ENCODE peak calls at places on chromosomes 16 and 17, in five cellular contexts. One of them, this sample, is unnamed.

GRCh38 chr16:70254095-70254964 is 2.6 kb upstream of the EXOSC6 start:
- DNase-seq in WTC11: no peak
- DNase-seq in HFFc6: no peak
- DNase-seq in lower lobe of right lung: no peak
- DNase-seq in keratinocyte: no peak
- DNase-seq in this sample: no peak

GRCh38 chr17:74147436-74147835 is 56.0 kb upstream of the RPL38 start:
- DNase-seq in WTC11: no peak
- DNase-seq in HFFc6: no peak
- DNase-seq in lower lobe of right lung: no peak
- DNase-seq in keratinocyte: no peak
- DNase-seq in this sample: no peak

GRCh38 chr17:76384222-76384986 is at the start of gene SPHK1:
- DNase-seq in WTC11: peak
- DNase-seq in HFFc6: peak
- DNase-seq in lower lobe of right lung: peak
- DNase-seq in keratinocyte: no peak
- DNase-seq in this sample: no peak

GRCh38 chr16:3819741-3820724 is 60.5 kb downstream of the CREBBP start:
- DNase-seq in WTC11: no peak
- DNase-seq in HFFc6: peak
- DNase-seq in lower lobe of right lung: no peak
- DNase-seq in keratinocyte: peak
- DNase-seq in this sample: no peak

GRCh38 chr16:20385844-20386832 is 18.4 kb downstream of the PDILT start:
- DNase-seq in WTC11: peak
- DNase-seq in HFFc6: peak
- DNase-seq in lower lobe of right lung: peak
- DNase-seq in keratinocyte: no peak
- DNase-seq in this sample: peak

GRCh38 chr16:21277045-21277926 is 804 bp downstream of the CRYM start:
- DNase-seq in WTC11: no peak
- DNase-seq in HFFc6: no peak
- DNase-seq in lower lobe of right lung: no peak
- DNase-seq in keratinocyte: no peak
- DNase-seq in this sample: no peak

GRCh38 chr16:74999683-75000480 is 1.1 kb downstream of the ZNRF1 start:
- DNase-seq in WTC11: peak
- DNase-seq in HFFc6: peak
- DNase-seq in lower lobe of right lung: peak
- DNase-seq in keratinocyte: no peak
- DNase-seq in this sample: peak

GRCh38 chr16:19130385-19130784 is 16.6 kb downstream of the ITPRIPL2 start:
- DNase-seq in WTC11: no peak
- DNase-seq in HFFc6: no peak
- DNase-seq in lower lobe of right lung: no peak
- DNase-seq in keratinocyte: no peak
- DNase-seq in this sample: no peak

GRCh38 chr16:19236561-19236960 is 49.0 kb upstream of the CLEC19A start:
- DNase-seq in WTC11: no peak
- DNase-seq in HFFc6: no peak
- DNase-seq in lower lobe of right lung: no peak
- DNase-seq in keratinocyte: no peak
- DNase-seq in this sample: no peak

GRCh38 chr17:40695874-40696472 is 7.6 kb downstream of the KRT24 start:
- DNase-seq in WTC11: no peak
- DNase-seq in HFFc6: no peak
- DNase-seq in lower lobe of right lung: no peak
- DNase-seq in keratinocyte: no peak
- DNase-seq in this sample: no peak

GRCh38 chr16:48347191-48347860 is 37.9 kb downstream of the SIAH1 start:
- DNase-seq in WTC11: no peak
- DNase-seq in HFFc6: no peak
- DNase-seq in lower lobe of right lung: no peak
- DNase-seq in keratinocyte: no peak
- DNase-seq in this sample: no peak

GRCh38 chr16:81478876-81479496 is 34.4 kb downstream of the CMIP start:
- DNase-seq in WTC11: no peak
- DNase-seq in HFFc6: no peak
- DNase-seq in lower lobe of right lung: peak
- DNase-seq in keratinocyte: no peak
- DNase-seq in this sample: peak

GRCh38 chr17:56966277-56966676 is 5.4 kb upstream of the COIL start:
- DNase-seq in WTC11: no peak
- DNase-seq in HFFc6: no peak
- DNase-seq in lower lobe of right lung: no peak
- DNase-seq in keratinocyte: no peak
- DNase-seq in this sample: no peak

GRCh38 chr17:44350733-44351226 is 5.7 kb downstream of the GRN start:
- DNase-seq in WTC11: peak
- DNase-seq in HFFc6: peak
- DNase-seq in lower lobe of right lung: peak
- DNase-seq in keratinocyte: no peak
- DNase-seq in this sample: peak

GRCh38 chr17:37699285-37699973 is 45.4 kb downstream of the HNF1B start:
- DNase-seq in WTC11: no peak
- DNase-seq in HFFc6: peak
- DNase-seq in lower lobe of right lung: no peak
- DNase-seq in keratinocyte: no peak
- DNase-seq in this sample: no peak

GRCh38 chr17:77279448-77280303 is 138.9 kb downstream of the SEC14L1 start:
- DNase-seq in WTC11: no peak
- DNase-seq in HFFc6: no peak
- DNase-seq in lower lobe of right lung: peak
- DNase-seq in keratinocyte: no peak
- DNase-seq in this sample: no peak

GRCh38 chr16:68728558-68728957 is 8.5 kb upstream of the CDH1 start:
- DNase-seq in WTC11: no peak
- DNase-seq in HFFc6: no peak
- DNase-seq in lower lobe of right lung: no peak
- DNase-seq in keratinocyte: no peak
- DNase-seq in this sample: no peak

GRCh38 chr17:59404471-59404870 is 73.0 kb downstream of the YPEL2 start:
- DNase-seq in WTC11: no peak
- DNase-seq in HFFc6: no peak
- DNase-seq in lower lobe of right lung: no peak
- DNase-seq in keratinocyte: no peak
- DNase-seq in this sample: no peak

GRCh38 chr17:73561066-73561465 is 83.2 kb downstream of the SDK2 start:
- DNase-seq in WTC11: no peak
- DNase-seq in HFFc6: no peak
- DNase-seq in lower lobe of right lung: no peak
- DNase-seq in keratinocyte: no peak
- DNase-seq in this sample: no peak

DNA sequence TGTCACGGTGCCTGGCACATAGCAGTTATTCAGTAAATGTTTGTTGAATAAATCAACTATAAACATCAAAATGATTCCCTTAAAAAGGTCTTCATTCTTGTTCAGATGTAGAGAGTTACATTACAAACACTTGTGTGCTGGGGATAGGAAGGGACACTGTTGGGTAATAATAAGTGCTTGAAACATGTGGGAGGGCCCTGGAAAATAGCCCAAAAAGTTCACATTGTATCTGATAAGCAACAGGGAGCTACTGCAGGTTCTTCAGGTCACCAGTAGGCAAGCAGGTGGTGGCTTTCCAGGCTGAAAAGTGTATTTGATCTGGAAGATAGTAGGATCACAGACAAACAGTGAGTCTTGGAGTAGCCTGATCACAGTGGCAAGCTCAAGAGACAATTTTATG is 19.0 kb upstream of the ZNF652 start:
- DNase-seq in WTC11: no peak
- DNase-seq in HFFc6: no peak
- DNase-seq in lower lobe of right lung: no peak
- DNase-seq in keratinocyte: no peak
- DNase-seq in this sample: no peak
- TF ChIP-seq CTCF in WTC11: no peak
- TF ChIP-seq CTCF in HFFc6: no peak
- TF ChIP-seq CTCF in lower lobe of right lung: no peak
- TF ChIP-seq CTCF in keratinocyte: no peak
- TF ChIP-seq CTCF in this sample: no peak

GRCh38 chr17:82614095-82614631 is 34.1 kb downstream of the WDR45B start:
- DNase-seq in WTC11: no peak
- DNase-seq in HFFc6: no peak
- DNase-seq in lower lobe of right lung: no peak
- DNase-seq in keratinocyte: no peak
- DNase-seq in this sample: no peak
- TF ChIP-seq CTCF in WTC11: no peak
- TF ChIP-seq CTCF in HFFc6: no peak
- TF ChIP-seq CTCF in lower lobe of right lung: no peak
- TF ChIP-seq CTCF in keratinocyte: no peak
- TF ChIP-seq CTCF in this sample: no peak

DNA sequence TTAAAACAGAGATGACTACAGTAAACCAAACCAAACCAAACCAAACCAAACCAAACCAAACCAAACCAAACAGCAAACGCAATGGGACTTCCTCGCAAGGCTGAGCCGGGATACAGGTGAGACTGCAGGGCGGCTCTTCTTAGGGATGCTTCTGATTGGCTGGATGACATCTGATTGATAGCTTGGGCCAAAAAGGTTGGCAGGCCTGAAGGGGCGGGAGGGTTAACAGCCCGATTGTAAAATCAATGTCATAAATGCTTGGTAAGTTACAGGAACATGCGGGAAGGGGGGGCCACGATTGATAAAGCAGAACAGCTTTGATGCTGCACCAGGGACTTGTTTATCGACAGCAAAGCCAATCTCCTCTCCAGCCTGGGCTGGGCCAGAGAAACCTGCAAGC is 86.1 kb downstream of the ZFHX3 start:
- DNase-seq in WTC11: no peak
- DNase-seq in HFFc6: no peak
- DNase-seq in lower lobe of right lung: no peak
- DNase-seq in keratinocyte: no peak
- DNase-seq in this sample: no peak
- TF ChIP-seq CTCF in WTC11: no peak
- TF ChIP-seq CTCF in HFFc6: no peak
- TF ChIP-seq CTCF in lower lobe of right lung: no peak
- TF ChIP-seq CTCF in keratinocyte: no peak
- TF ChIP-seq CTCF in this sample: no peak

GRCh38 chr17:1714980-1715802 is 5.0 kb upstream of the TLCD2 start:
- DNase-seq in WTC11: peak
- DNase-seq in HFFc6: peak
- DNase-seq in lower lobe of right lung: peak
- DNase-seq in keratinocyte: no peak
- DNase-seq in this sample: peak

GRCh38 chr17:1712271-1712670 is 2.1 kb upstream of the TLCD2 start:
- DNase-seq in WTC11: no peak
- DNase-seq in HFFc6: no peak
- DNase-seq in lower lobe of right lung: no peak
- DNase-seq in keratinocyte: no peak
- DNase-seq in this sample: no peak

GRCh38 chr17:1714488-1714979 is 4.4 kb upstream of the TLCD2 start:
- DNase-seq in WTC11: peak
- DNase-seq in HFFc6: peak
- DNase-seq in lower lobe of right lung: peak
- DNase-seq in keratinocyte: no peak
- DNase-seq in this sample: peak

GRCh38 chr17:1713160-1713877 is 3.1 kb upstream of the TLCD2 start:
- DNase-seq in WTC11: no peak
- DNase-seq in HFFc6: no peak
- DNase-seq in lower lobe of right lung: no peak
- DNase-seq in keratinocyte: no peak
- DNase-seq in this sample: no peak

DNA sequence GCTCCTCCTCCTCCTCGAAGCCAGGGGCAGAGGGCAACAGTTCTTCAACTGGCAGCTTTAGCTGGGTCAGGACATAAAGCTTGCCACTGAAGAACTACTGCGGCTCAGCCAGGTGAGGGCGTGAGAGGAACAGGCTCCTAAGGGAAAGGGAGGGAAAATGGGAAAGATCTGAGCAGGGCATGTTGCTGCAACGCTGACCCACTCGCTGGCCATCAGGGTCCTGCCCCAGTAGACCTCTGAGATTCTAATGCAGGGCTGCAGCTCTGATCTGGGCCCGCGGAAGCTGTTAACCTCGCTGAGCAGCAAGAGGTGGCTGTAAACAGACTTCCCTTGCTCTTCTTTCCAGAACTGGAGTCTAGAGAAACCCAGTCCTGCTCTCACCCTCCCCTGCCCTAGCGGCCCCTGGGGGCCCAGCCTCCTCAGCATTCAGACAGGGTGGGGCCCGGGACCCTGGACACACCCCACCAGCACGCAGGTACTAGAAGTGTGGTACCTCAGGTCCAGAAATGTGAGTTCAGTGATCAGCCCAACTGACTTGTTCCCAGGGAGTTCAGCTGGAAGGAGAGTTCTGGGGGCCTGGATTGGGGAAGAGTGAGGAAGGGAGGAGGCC is 3.8 kb upstream of the TLCD2 start:
- DNase-seq in WTC11: peak
- DNase-seq in HFFc6: peak
- DNase-seq in lower lobe of right lung: peak
- DNase-seq in keratinocyte: no peak
- DNase-seq in this sample: no peak
- TF ChIP-seq CTCF in WTC11: no peak
- TF ChIP-seq CTCF in HFFc6: peak
- TF ChIP-seq CTCF in lower lobe of right lung: peak
- TF ChIP-seq CTCF in keratinocyte: peak
- TF ChIP-seq CTCF in this sample: no peak

GRCh38 chr17:46737331-46737730 is 81.2 kb downstream of the WNT3 start:
- DNase-seq in WTC11: no peak
- DNase-seq in HFFc6: no peak
- DNase-seq in lower lobe of right lung: no peak
- DNase-seq in keratinocyte: no peak
- DNase-seq in this sample: no peak
- TF ChIP-seq CTCF in WTC11: no peak
- TF ChIP-seq CTCF in HFFc6: no peak
- TF ChIP-seq CTCF in lower lobe of right lung: no peak
- TF ChIP-seq CTCF in keratinocyte: no peak
- TF ChIP-seq CTCF in this sample: no peak

DNA sequence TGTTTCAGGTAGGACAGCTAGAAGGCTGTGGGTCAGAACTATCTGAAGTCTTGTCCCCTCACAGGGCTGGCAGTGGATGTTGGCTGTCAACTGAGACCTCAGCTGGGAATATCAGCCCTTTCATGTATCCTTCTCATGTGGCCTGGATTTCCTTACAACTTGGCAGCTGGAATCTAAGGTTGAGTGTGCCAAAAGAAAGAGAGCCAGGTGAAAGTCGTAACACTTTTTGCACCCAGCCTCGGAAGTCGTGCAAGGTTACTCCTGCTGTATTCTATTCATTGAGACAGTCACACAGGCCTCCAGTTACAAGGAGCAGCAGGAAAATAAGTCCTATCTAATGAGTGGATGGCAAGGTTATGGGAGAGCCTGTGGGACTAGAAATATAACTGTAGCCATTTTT is 52.6 kb upstream of the DNAH9 start:
- DNase-seq in WTC11: no peak
- DNase-seq in HFFc6: no peak
- DNase-seq in lower lobe of right lung: no peak
- DNase-seq in keratinocyte: no peak
- DNase-seq in this sample: no peak
- TF ChIP-seq CTCF in WTC11: no peak
- TF ChIP-seq CTCF in HFFc6: no peak
- TF ChIP-seq CTCF in lower lobe of right lung: no peak
- TF ChIP-seq CTCF in keratinocyte: no peak
- TF ChIP-seq CTCF in this sample: no peak

DNA sequence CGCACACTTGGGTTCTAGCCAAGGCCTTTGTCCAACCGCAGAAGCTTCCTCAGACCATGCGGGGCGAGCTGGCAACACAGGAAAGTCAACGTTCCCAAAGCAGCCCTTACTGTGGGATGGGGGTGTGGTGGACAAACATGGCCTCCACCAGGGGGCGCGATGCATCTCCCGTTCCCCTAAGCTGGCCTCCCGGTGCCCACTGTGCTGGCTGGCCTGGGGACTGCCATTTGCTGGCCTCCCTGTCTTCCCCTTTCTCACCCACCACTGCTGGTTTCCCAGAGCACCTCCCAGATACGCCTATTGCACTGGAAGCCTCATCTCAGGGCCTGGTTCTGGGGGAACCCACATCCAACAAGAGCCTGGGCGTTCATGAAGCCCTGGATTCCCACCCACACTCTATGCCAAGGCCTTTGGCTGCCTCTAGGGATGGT is 145.3 kb downstream of the IRF8 start:
- DNase-seq in WTC11: peak
- DNase-seq in HFFc6: peak
- DNase-seq in lower lobe of right lung: no peak
- DNase-seq in keratinocyte: no peak
- DNase-seq in this sample: no peak
- TF ChIP-seq CTCF in WTC11: peak
- TF ChIP-seq CTCF in HFFc6: peak
- TF ChIP-seq CTCF in lower lobe of right lung: peak
- TF ChIP-seq CTCF in keratinocyte: peak
- TF ChIP-seq CTCF in this sample: peak